ENCODE peak calls at places on chromosomes 2 and 18, in five cellular contexts. One of them, this sample, is unnamed.

GRCh38 chr2:217316743-217317142 is 456.9 kb upstream of the TNP1 start:
- DNase-seq in substantia nigra: no peak
- DNase-seq in AG08395: peak
- DNase-seq in memory B cell: peak
- DNase-seq in HuH-7: no peak
- DNase-seq in this sample: no peak

GRCh38 chr2:67322361-67323001 is 74.7 kb upstream of the ETAA1 start:
- DNase-seq in substantia nigra: no peak
- DNase-seq in AG08395: peak
- DNase-seq in memory B cell: no peak
- DNase-seq in HuH-7: peak
- DNase-seq in this sample: peak

GRCh38 chr2:206981739-206982336 is 42.5 kb downstream of the CPO start:
- DNase-seq in substantia nigra: peak
- DNase-seq in AG08395: peak
- DNase-seq in memory B cell: peak
- DNase-seq in HuH-7: peak
- DNase-seq in this sample: peak

GRCh38 chr2:64913357-64913869 is 75.8 kb upstream of the SLC1A4 start:
- DNase-seq in substantia nigra: no peak
- DNase-seq in AG08395: no peak
- DNase-seq in memory B cell: no peak
- DNase-seq in HuH-7: peak
- DNase-seq in this sample: peak

GRCh38 chr18:69490813-69491212 is 90.1 kb downstream of the DOK6 start:
- DNase-seq in substantia nigra: no peak
- DNase-seq in AG08395: peak
- DNase-seq in memory B cell: no peak
- DNase-seq in HuH-7: no peak
- DNase-seq in this sample: no peak

GRCh38 chr2:209208211-209208610 is 215.6 kb upstream of the MAP2 start:
- DNase-seq in substantia nigra: no peak
- DNase-seq in AG08395: no peak
- DNase-seq in memory B cell: no peak
- DNase-seq in HuH-7: peak
- DNase-seq in this sample: no peak

GRCh38 chr2:165778653-165779451 is 15.2 kb downstream of the GALNT3 start:
- DNase-seq in substantia nigra: no peak
- DNase-seq in AG08395: no peak
- DNase-seq in memory B cell: no peak
- DNase-seq in HuH-7: no peak
- DNase-seq in this sample: peak

GRCh38 chr2:14557921-14558320 is 74.6 kb upstream of the LRATD1 start:
- DNase-seq in substantia nigra: no peak
- DNase-seq in AG08395: no peak
- DNase-seq in memory B cell: no peak
- DNase-seq in HuH-7: no peak
- DNase-seq in this sample: no peak

GRCh38 chr2:240670402-240670801 is 12.3 kb downstream of the AQP12B start:
- DNase-seq in substantia nigra: no peak
- DNase-seq in AG08395: no peak
- DNase-seq in memory B cell: no peak
- DNase-seq in HuH-7: no peak
- DNase-seq in this sample: no peak

GRCh38 chr2:228938629-228939028 is 332.5 kb downstream of the PID1 start:
- DNase-seq in substantia nigra: no peak
- DNase-seq in AG08395: peak
- DNase-seq in memory B cell: no peak
- DNase-seq in HuH-7: no peak
- DNase-seq in this sample: no peak

GRCh38 chr2:234025475-234025874 is 25.0 kb upstream of the SPP2 start:
- DNase-seq in substantia nigra: no peak
- DNase-seq in AG08395: no peak
- DNase-seq in memory B cell: peak
- DNase-seq in HuH-7: no peak
- DNase-seq in this sample: no peak

GRCh38 chr2:147663964-147664363 is 180.9 kb upstream of the ACVR2A start:
- DNase-seq in substantia nigra: no peak
- DNase-seq in AG08395: no peak
- DNase-seq in memory B cell: no peak
- DNase-seq in HuH-7: no peak
- DNase-seq in this sample: no peak

GRCh38 chr2:9892236-9892635 is 49.0 kb downstream of the TAF1B start:
- DNase-seq in substantia nigra: no peak
- DNase-seq in AG08395: no peak
- DNase-seq in memory B cell: no peak
- DNase-seq in HuH-7: no peak
- DNase-seq in this sample: no peak

This sample was measured in ELF-1.